ENCODE peak calls at places on chromosomes 13 and 19, in seven cellular contexts. B is AG09319, R is mesothelial cell of epicardium, G is AG09309, J is heart left ventricle, K is body of pancreas, S is choroid plexus epithelial cell. H is an unnamed sample.
A peak's percentile ranks its signal among the peaks of the same experiment; 100 is the strongest.

GRCh38 chr13:100461309-100462035 is 127.1 kb downstream of the GGACT start:
- DNase-seq in B (peak; percentile 10), R (no peak), G (no peak), J (no peak), K (no peak), S (no peak), H (no peak)

GRCh38 chr19:41877916-41878905 is 1.1 kb downstream of the CD79A start:
- DNase-seq in B (no peak), R (no peak), G (no peak), J (no peak), K (no peak), S (no peak), H (no peak)

GRCh38 chr13:41544824-41545707 is 87.7 kb downstream of the RGCC start:
- DNase-seq in B (no peak), R (no peak), G (no peak), J (no peak), K (no peak), S (peak; percentile 21), H (no peak)

GRCh38 chr13:31046711-31047279 is 114.3 kb downstream of the TEX26 start:
- DNase-seq in B (no peak), R (no peak), G (no peak), J (no peak), K (peak; percentile 31), S (peak; percentile 64), H (peak; percentile 30)

GRCh38 chr19:48873476-48874308 is 1.5 kb downstream of the PPP1R15A start:
- DNase-seq in B (no peak), R (no peak), G (no peak), J (peak; percentile 41), K (no peak), S (peak; percentile 42), H (no peak)

GRCh38 chr13:104773775-104774174 is 1707.6 kb upstream of the SLC10A2 start:
- DNase-seq in B (no peak), R (no peak), G (no peak), J (no peak), K (no peak), S (peak; percentile 82), H (no peak)

GRCh38 chr13:91355826-91356710 is 8.6 kb downstream of the MIR17HG start:
- DNase-seq in B (no peak), R (no peak), G (no peak), J (no peak), K (no peak), S (no peak), H (no peak)

GRCh38 chr13:41791056-41791455 is 169.9 kb downstream of the VWA8 start:
- DNase-seq in B (no peak), R (no peak), G (no peak), J (no peak), K (no peak), S (peak; percentile 30), H (no peak)

GRCh38 chr19:13094285-13094595 is 8.4 kb downstream of the LYL1 start:
- DNase-seq in B (no peak), R (no peak), G (no peak), J (peak; percentile 45), K (no peak), S (no peak), H (no peak)

GRCh38 chr13:99448586-99448985 is 52.7 kb upstream of the TM9SF2 start:
- DNase-seq in B (no peak), R (no peak), G (no peak), J (no peak), K (no peak), S (no peak), H (no peak)

GRCh38 chr13:99450416-99450815 is 50.9 kb upstream of the TM9SF2 start:
- DNase-seq in B (no peak), R (no peak), G (no peak), J (no peak), K (no peak), S (no peak), H (no peak)

GRCh38 chr13:99442273-99442895 is 58.9 kb upstream of the TM9SF2 start:
- DNase-seq in B (no peak), R (no peak), G (no peak), J (no peak), K (peak; percentile 56), S (peak; percentile 75), H (no peak)

DNA sequence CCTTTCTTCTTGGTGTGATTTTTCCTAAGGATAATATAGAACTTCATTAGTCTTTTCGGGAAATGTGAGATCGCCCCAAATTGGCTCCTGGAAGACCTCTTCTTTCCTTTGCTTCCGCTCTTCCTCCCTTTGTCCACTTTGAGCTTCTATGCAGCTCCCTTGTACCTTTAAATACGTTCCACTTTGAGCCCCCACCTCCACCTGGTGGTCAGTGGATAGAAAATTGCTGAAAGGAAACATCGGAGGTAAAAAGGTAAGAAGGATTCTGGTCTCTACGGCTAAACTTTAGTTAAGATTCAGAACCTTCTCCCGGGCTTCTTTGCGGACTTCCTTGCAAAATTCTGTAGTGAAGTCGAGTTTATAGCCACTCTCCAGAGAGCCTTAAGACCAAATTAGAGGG is 55.0 kb upstream of the TM9SF2 start:
- DNase-seq in B (no peak), R (no peak), G (no peak), J (no peak), K (no peak), S (no peak), H (no peak)
- TF ChIP-seq CTCF in B (no peak), R (no peak), G (no peak), J (no peak), K (no peak), S (no peak), H (no peak)

GRCh38 chr13:49248433-49249002 is 793 bp downstream of the CDADC1 start:
- DNase-seq in B (no peak), R (peak; percentile 38), G (no peak), J (no peak), K (no peak), S (peak; percentile 54), H (peak; percentile 40)
- TF ChIP-seq CTCF in B (peak; percentile 28), R (no peak), G (peak; percentile 28), J (no peak), K (no peak), S (peak; percentile 56), H (no peak)

GRCh38 chr19:8306235-8307054 is 1.7 kb downstream of the CD320 start:
- DNase-seq in B (no peak), R (peak; percentile 26), G (no peak), J (peak; percentile 37), K (peak; percentile 1), S (no peak), H (peak; percentile 19)

GRCh38 chr19:8305798-8306197 is 2.4 kb downstream of the CD320 start:
- DNase-seq in B (no peak), R (peak; percentile 25), G (no peak), J (peak; percentile 25), K (peak; percentile 0), S (no peak), H (peak; percentile 8)

GRCh38 chr19:8304841-8305621 is 3.1 kb downstream of the CD320 start:
- DNase-seq in B (no peak), R (peak; percentile 48), G (no peak), J (peak; percentile 33), K (peak; percentile 2), S (no peak), H (peak; percentile 81)

GRCh38 chr19:8302734-8303133 is 5.4 kb downstream of the CD320 start:
- DNase-seq in B (no peak), R (peak; percentile 28), G (no peak), J (peak; percentile 27), K (peak; percentile 0), S (no peak), H (peak; percentile 6)

DNA sequence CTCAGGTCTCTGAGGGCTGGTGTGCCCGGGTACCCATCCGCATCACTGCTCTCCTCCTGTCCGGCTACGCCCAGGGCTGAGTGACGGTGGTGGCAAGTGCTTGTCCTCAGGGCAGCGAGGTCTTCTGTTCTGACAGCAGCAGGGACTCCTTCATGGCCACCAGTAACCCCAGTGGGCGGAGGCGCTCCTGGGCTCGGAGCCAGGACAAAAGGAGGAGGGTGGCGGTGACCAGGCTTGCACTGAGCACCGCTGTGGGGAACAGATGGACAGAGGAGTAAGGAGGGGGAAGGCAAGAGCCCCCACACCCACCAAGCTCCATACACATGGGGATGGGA is 5.8 kb downstream of the CD320 start:
- DNase-seq in B (no peak), R (no peak), G (no peak), J (peak; percentile 76), K (peak; percentile 10), S (peak; percentile 20), H (peak; percentile 66)
- TF ChIP-seq CTCF in B (no peak), R (no peak), G (no peak), J (no peak), K (no peak), S (no peak), H (no peak)

DNA sequence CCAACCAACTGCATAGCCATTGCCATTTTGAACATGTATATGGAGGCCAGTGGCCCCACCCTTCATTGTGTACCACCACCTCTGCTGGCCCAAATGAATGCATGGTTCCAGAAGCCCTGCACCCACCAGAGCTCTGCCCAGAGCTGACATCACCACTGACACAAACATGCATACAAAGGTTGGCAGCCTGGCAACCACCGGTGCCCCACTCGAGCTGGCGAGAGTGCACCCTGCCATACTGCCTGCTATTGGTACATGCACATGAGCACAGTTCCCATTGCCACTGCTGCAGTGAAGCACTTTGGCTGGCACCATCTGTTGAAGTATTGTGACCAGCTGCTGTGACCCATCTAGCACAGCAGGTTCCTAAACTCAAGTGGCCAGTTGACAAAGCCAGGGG is 1564.9 kb downstream of the OLFM4 start:
- DNase-seq in B (no peak), R (no peak), G (no peak), J (no peak), K (no peak), S (no peak), H (no peak)
- TF ChIP-seq CTCF in B (no peak), R (no peak), G (no peak), J (no peak), K (no peak), S (no peak), H (no peak)

GRCh38 chr19:29872224-29872731 is 60.5 kb downstream of the CCNE1 start:
- DNase-seq in B (no peak), R (no peak), G (no peak), J (no peak), K (no peak), S (peak; percentile 26), H (no peak)
- TF ChIP-seq CTCF in B (no peak), R (no peak), G (peak; percentile 7), J (no peak), K (no peak), S (peak; percentile 23), H (no peak)

GRCh38 chr19:5684694-5685430 is 4.0 kb downstream of the HSD11B1L start:
- DNase-seq in B (no peak), R (no peak), G (no peak), J (no peak), K (no peak), S (no peak), H (peak; percentile 63)
- TF ChIP-seq CTCF in B (no peak), R (no peak), G (no peak), J (no peak), K (no peak), S (no peak), H (no peak)

DNA sequence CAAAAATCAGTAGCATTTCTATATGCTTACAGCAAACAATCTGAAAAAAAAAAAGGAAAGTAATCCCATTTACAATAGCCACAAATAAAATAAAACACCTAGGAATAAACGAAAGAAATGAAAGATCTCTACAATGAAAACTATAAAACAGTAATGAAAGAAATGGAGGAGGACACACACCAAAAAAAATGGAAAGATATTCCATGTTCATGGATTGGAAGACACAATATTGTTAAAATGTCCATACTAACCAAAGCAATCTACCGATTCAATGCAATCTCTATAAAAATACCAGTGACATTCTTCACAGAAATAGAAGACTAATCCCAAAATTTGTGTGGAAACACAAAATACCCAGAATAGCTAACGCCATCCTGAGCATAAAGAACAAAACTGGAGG is 4.7 kb downstream of the FCGBP start:
- DNase-seq in B (no peak), R (no peak), G (no peak), J (no peak), K (no peak), S (no peak), H (no peak)
- TF ChIP-seq CTCF in B (no peak), R (no peak), G (no peak), J (no peak), K (no peak), S (no peak), H (no peak)

H was measured in upper lobe of left lung.